ENCODE peak calls at places on chromosomes 5 and 9, in six cellular contexts. S is G401, C is PC-9, L is ovary, N is neural progenitor cell, F is left ventricle myocardium inferior. W is an unnamed sample.

GRCh38 chr9:98706651-98707103 is 2.1 kb downstream of the GABBR2 start:
- DNase-seq in N (no peak), S (peak), F (no peak), C (peak), L (no peak), W (no peak)

GRCh38 chr9:91192379-91192775 is 169.3 kb downstream of the AUH start:
- DNase-seq in F (no peak), L (peak), S (peak), C (no peak), N (no peak), W (no peak)

GRCh38 chr9:114366334-114367128 is 21.3 kb downstream of the AKNA start:
- DNase-seq in F (no peak), L (no peak), N (no peak), C (peak), S (no peak), W (no peak)

GRCh38 chr5:133907075-133907474 is 61.4 kb downstream of the C5orf15 start:
- DNase-seq in L (no peak), N (no peak), S (peak), C (no peak), F (peak), W (no peak)

GRCh38 chr5:103808464-103809106 is 246.0 kb upstream of the NUDT12 start:
- DNase-seq in L (no peak), S (peak), N (peak), F (no peak), C (no peak), W (peak)

GRCh38 chr9:68577778-68578591 is 37.3 kb upstream of the TMEM252 start:
- DNase-seq in F (no peak), C (no peak), L (no peak), S (no peak), N (no peak), W (no peak)

GRCh38 chr5:83072946-83073345 is 4.2 kb downstream of the TMEM167A start:
- DNase-seq in S (no peak), L (no peak), F (no peak), C (no peak), N (no peak), W (no peak)

GRCh38 chr9:112021742-112022141 is 125.1 kb downstream of the UGCG start:
- DNase-seq in L (no peak), C (no peak), S (no peak), F (no peak), N (no peak), W (no peak)

GRCh38 chr5:32090755-32091128 is 83.4 kb downstream of the GOLPH3 start:
- DNase-seq in N (no peak), F (no peak), L (peak), C (no peak), S (no peak), W (no peak)

GRCh38 chr9:100652850-100653249 is 75.0 kb downstream of the CAVIN4 start:
- DNase-seq in N (no peak), F (no peak), S (no peak), C (no peak), L (no peak), W (no peak)

GRCh38 chr5:119666542-119666941 is 37.2 kb downstream of the FAM170A start:
- DNase-seq in C (no peak), L (no peak), N (no peak), S (no peak), F (no peak), W (no peak)

GRCh38 chr5:6096101-6096500 is 282.2 kb downstream of the MED10 start:
- DNase-seq in C (no peak), N (no peak), L (no peak), F (no peak), S (peak), W (no peak)

GRCh38 chr5:153523831-153524230 is 33.4 kb downstream of the GRIA1 start:
- DNase-seq in S (no peak), L (no peak), C (no peak), F (peak), N (no peak), W (no peak)

GRCh38 chr9:123411191-123411590 is 55.2 kb downstream of the CRB2 start:
- DNase-seq in F (no peak), L (no peak), C (no peak), S (no peak), N (no peak), W (no peak)